ENCODE peak calls at places on chromosome 13, in seven cellular contexts. U, W, G, T, Y, V and Z are unnamed samples.

GRCh38 chr13:71358218-71358617 is 508.8 kb downstream of the DACH1 start:
- DNase-seq in Y (no peak), U (no peak), T (no peak), V (no peak), G (no peak), W (no peak), Z (no peak)

GRCh38 chr13:75832812-75833211 is 196.7 kb downstream of the LMO7 start:
- DNase-seq in V (no peak), W (no peak), Y (no peak), T (no peak), U (no peak), G (no peak), Z (no peak)

GRCh38 chr13:55013051-55013450 is 1984.4 kb downstream of the OLFM4 start:
- DNase-seq in W (no peak), G (no peak), V (no peak), U (no peak), T (no peak), Y (no peak), Z (no peak)

GRCh38 chr13:109712187-109712601 is 74.2 kb downstream of the IRS2 start:
- DNase-seq in T (no peak), V (no peak), G (no peak), U (no peak), W (no peak), Y (no peak), Z (no peak)

GRCh38 chr13:97460004-97460756 is 26.2 kb downstream of the RAP2A start:
- DNase-seq in Y (no peak), G (no peak), U (no peak), V (no peak), W (no peak), T (no peak), Z (no peak)

GRCh38 chr13:43269037-43269476 is 245.7 kb downstream of the DNAJC15 start:
- DNase-seq in G (no peak), V (no peak), W (peak; percentile 51), T (no peak), Y (no peak), U (no peak), Z (no peak)

GRCh38 chr13:41271456-41272285 is 8.3 kb upstream of the MTRF1 start:
- DNase-seq in U (no peak), V (no peak), T (no peak), G (peak; percentile 15), Y (no peak), W (no peak), Z (peak; percentile 69)

GRCh38 chr13:40259899-40260298 is 406.5 kb downstream of the FOXO1 start:
- DNase-seq in V (no peak), Y (no peak), W (no peak), G (no peak), U (no peak), T (no peak), Z (no peak)

GRCh38 chr13:42990147-42990990 is 1.7 kb downstream of the EPSTI1 start:
- DNase-seq in Y (no peak), G (no peak), U (no peak), W (no peak), V (no peak), T (no peak), Z (no peak)

GRCh38 chr13:32624441-32624840 is 38.2 kb downstream of the PDS5B start:
- DNase-seq in U (no peak), W (no peak), V (no peak), G (no peak), T (no peak), Y (no peak), Z (no peak)

GRCh38 chr13:80340643-80341097 is 256 bp downstream of the SPRY2 start:
- DNase-seq in T (peak; percentile 60), G (peak; percentile 39), Y (no peak), W (no peak), V (no peak), U (no peak), Z (peak; percentile 22)

GRCh38 chr13:95193509-95194230 is 107.6 kb downstream of the ABCC4 start:
- DNase-seq in V (no peak), U (no peak), W (no peak), Y (no peak), T (no peak), G (no peak), Z (no peak)

GRCh38 chr13:71866173-71867091 is 572 bp downstream of the DACH1 start:
- DNase-seq in Y (no peak), G (peak; percentile 26), T (peak; percentile 63), U (no peak), V (peak; percentile 11), W (peak; percentile 33), Z (no peak)

GRCh38 chr13:92074658-92075057 is 676.2 kb downstream of the GPC5 start:
- DNase-seq in G (no peak), V (no peak), T (no peak), W (no peak), Y (no peak), U (no peak), Z (peak; percentile 15)

GRCh38 chr13:35475131-35475959 is 1.1 kb downstream of the MAB21L1 start:
- DNase-seq in Y (no peak), G (no peak), T (no peak), V (no peak), U (no peak), W (peak; percentile 44), Z (no peak)

GRCh38 chr13:108859202-108860012 is 230.0 kb downstream of the MYO16 start:
- DNase-seq in Y (no peak), T (no peak), W (no peak), U (no peak), V (no peak), G (no peak), Z (no peak)

GRCh38 chr13:34338102-34338501 is 520.2 kb downstream of the RFC3 start:
- DNase-seq in G (no peak), Y (no peak), U (no peak), V (no peak), W (no peak), T (no peak), Z (no peak)

GRCh38 chr13:45120967-45121366 is 657 bp downstream of the GTF2F2 start:
- DNase-seq in G (no peak), W (no peak), U (no peak), T (no peak), Y (no peak), V (no peak), Z (no peak)

GRCh38 chr13:45122941-45123340 is 2.6 kb downstream of the GTF2F2 start:
- DNase-seq in G (no peak), W (no peak), U (no peak), T (no peak), Y (no peak), V (no peak), Z (no peak)

GRCh38 chr13:45119990-45120864 is at the start of gene GTF2F2:
- DNase-seq in G (peak; percentile 88), T (peak; percentile 92), Y (peak; percentile 31), W (peak; percentile 92), U (peak; percentile 78), V (peak; percentile 81), Z (peak; percentile 84)

GRCh38 chr13:45119469-45119989 is 781 bp upstream of the GTF2F2 start:
- DNase-seq in W (no peak), V (peak; percentile 30), G (peak; percentile 72), U (peak; percentile 65), T (no peak), Y (no peak), Z (peak; percentile 41)

GRCh38 chr13:45121421-45121820 is 1.1 kb downstream of the GTF2F2 start:
- DNase-seq in V (no peak), W (no peak), Y (no peak), G (no peak), U (no peak), T (no peak), Z (peak; percentile 68)
- H3K4me3 ChIP-seq in V (peak overlapping the region; percentile 80), W (peak overlapping the region; percentile 71), Y (peak overlapping the region; percentile 91), G (peak overlapping the region; percentile 77), U (peak overlapping the region; percentile 98), T (peak overlapping the region; percentile 96), Z (peak overlapping the region; percentile 79)

DNA sequence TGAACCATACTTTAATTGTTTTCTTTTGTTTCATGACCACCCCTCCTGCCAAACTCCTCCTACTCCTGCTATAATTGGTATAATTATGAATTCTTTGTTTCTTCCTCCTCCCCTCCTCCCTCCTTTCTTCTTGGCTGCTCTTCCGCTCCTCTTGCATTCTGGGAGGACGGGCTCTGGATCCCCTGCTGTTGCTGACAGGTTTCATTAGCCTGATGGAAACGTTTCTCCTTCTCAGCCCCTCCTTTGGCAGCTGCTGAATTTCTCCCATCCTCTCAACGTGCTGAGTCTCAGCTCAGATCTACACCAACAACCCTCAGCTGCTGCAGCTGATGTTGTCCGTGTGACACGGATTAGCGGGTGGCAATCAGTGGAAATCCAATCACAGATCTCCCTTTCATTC is 97.1 kb upstream of the UBAC2 start:
- DNase-seq in G (no peak), U (no peak), Y (no peak), T (no peak), W (no peak), V (no peak), Z (no peak)
- H3K4me3 ChIP-seq in G (no peak overlapping the region), U (no peak overlapping the region), Y (no peak overlapping the region), T (no peak overlapping the region), W (no peak overlapping the region), V (no peak overlapping the region), Z (no peak overlapping the region)

GRCh38 chr13:45205124-45205523 is 4.3 kb upstream of the KCTD4 start:
- DNase-seq in T (no peak), G (no peak), U (no peak), Y (no peak), W (no peak), V (no peak), Z (no peak)

GRCh38 chr13:45206340-45206739 is 5.5 kb upstream of the KCTD4 start:
- DNase-seq in V (no peak), Y (no peak), G (no peak), T (no peak), U (no peak), W (no peak), Z (no peak)

GRCh38 chr13:45209229-45209628 is 8.4 kb upstream of the KCTD4 start:
- DNase-seq in G (no peak), V (no peak), T (no peak), U (no peak), W (no peak), Y (no peak), Z (no peak)

GRCh38 chr13:45207319-45207718 is 6.5 kb upstream of the KCTD4 start:
- DNase-seq in G (no peak), V (no peak), U (no peak), W (no peak), T (no peak), Y (no peak), Z (no peak)

DNA sequence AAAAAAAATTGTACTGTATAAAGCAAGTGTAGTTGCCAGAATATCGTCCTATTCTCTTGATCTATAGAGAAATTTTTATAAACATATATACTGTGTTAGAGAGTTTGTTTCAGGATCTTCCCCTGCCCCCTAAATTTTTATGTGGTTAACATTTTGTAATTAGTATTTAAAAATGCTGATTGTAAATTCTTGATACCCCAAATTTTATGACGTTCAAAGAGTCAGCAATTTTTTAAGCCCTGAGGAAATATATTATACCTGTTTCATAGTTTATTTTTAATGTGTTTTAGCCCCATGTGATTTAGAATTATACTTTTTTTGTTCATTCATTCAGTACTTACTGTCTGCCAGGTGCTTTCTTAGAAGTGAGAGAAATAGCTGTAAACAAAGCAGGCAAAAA is 7.3 kb upstream of the KCTD4 start:
- DNase-seq in V (no peak), U (no peak), T (no peak), Y (no peak), G (no peak), W (no peak), Z (no peak)
- H3K4me3 ChIP-seq in V (no peak overlapping the region), U (no peak overlapping the region), T (no peak overlapping the region), Y (no peak overlapping the region), G (no peak overlapping the region), W (peak overlapping the region; percentile 11), Z (no peak overlapping the region)

DNA sequence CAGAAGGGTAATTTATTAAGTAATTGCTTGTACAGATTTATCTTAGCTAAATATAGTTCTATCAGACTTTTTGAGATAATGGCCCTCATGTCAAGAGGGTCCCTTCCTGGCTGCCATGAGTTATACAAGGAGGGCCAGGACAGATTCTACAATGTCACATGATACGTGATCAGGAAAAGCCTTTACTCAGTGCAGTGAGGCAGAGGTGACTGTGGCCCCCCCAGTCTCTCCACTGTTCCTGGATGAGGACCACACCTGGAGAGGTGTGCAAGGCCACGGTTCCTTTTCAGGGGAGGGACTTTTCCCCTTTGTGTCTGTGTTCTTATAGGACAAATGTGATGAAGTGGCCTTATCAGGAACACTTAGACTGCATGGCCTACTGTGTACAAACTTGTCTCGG is 54.3 kb upstream of the LRCH1 start:
- DNase-seq in U (no peak), T (no peak), Y (no peak), V (no peak), G (no peak), W (no peak), Z (no peak)
- H3K4me3 ChIP-seq in U (no peak overlapping the region), T (no peak overlapping the region), Y (no peak overlapping the region), V (no peak overlapping the region), G (no peak overlapping the region), W (no peak overlapping the region), Z (no peak overlapping the region)